ENCODE peak calls at places on chromosomes 5 and 9, in four cellular contexts. V is HCT116, Y is Panc1, A is K562. H is an unnamed sample.

GRCh38 chr5:372556-372910 is 51.0 kb downstream of the AHRR start:
- DNase-seq in V (no peak), Y (no peak), A (no peak), H (no peak)

GRCh38 chr5:82334085-82334680 is 56.0 kb upstream of the RPS23 start:
- DNase-seq in V (no peak), Y (no peak), A (no peak), H (no peak)

GRCh38 chr5:109242518-109242917 is 167.3 kb downstream of the PJA2 start:
- DNase-seq in V (no peak), Y (no peak), A (no peak), H (no peak)

GRCh38 chr9:91710148-91710547 is 239.9 kb downstream of the ROR2 start:
- DNase-seq in V (no peak), Y (no peak), A (no peak), H (no peak)

GRCh38 chr5:68426609-68427008 is 211.1 kb downstream of the PIK3R1 start:
- DNase-seq in V (no peak), Y (no peak), A (no peak), H (no peak)

GRCh38 chr5:38602641-38603040 is 46.2 kb upstream of the LIFR start:
- DNase-seq in V (no peak), Y (no peak), A (no peak), H (no peak)

GRCh38 chr5:132812949-132813598 is at the start of gene SOWAHA:
- DNase-seq in V (no peak), Y (no peak), A (no peak), H (no peak)

GRCh38 chr5:123813937-123814624 is 302.1 kb downstream of the CSNK1G3 start:
- DNase-seq in V (no peak), Y (peak; percentile 77), A (no peak), H (no peak)

GRCh38 chr9:21381752-21382339 is 3.4 kb downstream of the IFNA2 start:
- DNase-seq in V (no peak), Y (no peak), A (no peak), H (peak; percentile 36)

GRCh38 chr9:135308809-135309762 is 170.5 kb upstream of the PPP1R26 start:
- DNase-seq in V (no peak), Y (no peak), A (no peak), H (no peak)

GRCh38 chr5:151078490-151079262 is 2.2 kb downstream of the TNIP1 start:
- DNase-seq in V (no peak), Y (no peak), A (no peak), H (no peak)

GRCh38 chr5:172496671-172497371 is 42.5 kb upstream of the SH3PXD2B start:
- DNase-seq in V (no peak), Y (no peak), A (no peak), H (no peak)

GRCh38 chr5:34598177-34598794 is 57.8 kb upstream of the RAI14 start:
- DNase-seq in V (peak; percentile 35), Y (peak; percentile 83), A (no peak), H (no peak)

GRCh38 chr5:68861099-68861498 is 232.7 kb upstream of the SLC30A5 start:
- DNase-seq in V (no peak), Y (no peak), A (no peak), H (no peak)

GRCh38 chr5:131589510-131590348 is 45.3 kb downstream of the RAPGEF6 start:
- DNase-seq in V (peak; percentile 34), Y (no peak), A (peak; percentile 29), H (peak; percentile 60)

GRCh38 chr5:141149812-141150211 is at the start of gene PCDHB6:
- DNase-seq in V (no peak), Y (no peak), A (no peak), H (peak; percentile 56)

DNA sequence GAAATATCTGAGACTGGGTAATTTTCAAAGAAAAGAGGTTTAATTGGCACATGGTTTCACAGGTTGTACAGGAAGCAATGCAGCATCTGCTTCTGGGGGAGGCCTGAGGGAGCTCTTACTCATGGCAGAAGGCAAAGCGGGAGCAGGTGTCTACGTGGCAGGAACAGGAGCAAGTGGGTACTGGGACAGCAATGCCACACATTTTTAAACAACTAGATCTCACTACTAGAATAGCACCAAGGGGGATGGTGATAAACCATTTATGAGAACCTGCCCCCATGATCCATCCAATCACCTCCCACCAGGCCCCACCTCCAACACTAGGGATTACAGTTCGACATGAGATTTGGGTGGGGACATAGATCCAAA is 47.6 kb upstream of the HOMER1 start:
- DNase-seq in V (no peak), Y (no peak), A (no peak), H (no peak)
- TF ChIP-seq TCF7L2 in V (no peak), Y (no peak), A (no peak), H (no peak)

GRCh38 chr9:6216002-6216401 is 395 bp downstream of the IL33 start:
- DNase-seq in V (no peak), Y (no peak), A (no peak), H (no peak)

GRCh38 chr9:6218099-6218502 is 2.5 kb downstream of the IL33 start:
- DNase-seq in V (no peak), Y (no peak), A (no peak), H (no peak)

GRCh38 chr9:6215562-6215961 is at the start of gene IL33:
- DNase-seq in V (no peak), Y (no peak), A (no peak), H (no peak)

GRCh38 chr9:6214903-6215302 is 704 bp upstream of the IL33 start:
- DNase-seq in V (no peak), Y (no peak), A (no peak), H (no peak)

DNA sequence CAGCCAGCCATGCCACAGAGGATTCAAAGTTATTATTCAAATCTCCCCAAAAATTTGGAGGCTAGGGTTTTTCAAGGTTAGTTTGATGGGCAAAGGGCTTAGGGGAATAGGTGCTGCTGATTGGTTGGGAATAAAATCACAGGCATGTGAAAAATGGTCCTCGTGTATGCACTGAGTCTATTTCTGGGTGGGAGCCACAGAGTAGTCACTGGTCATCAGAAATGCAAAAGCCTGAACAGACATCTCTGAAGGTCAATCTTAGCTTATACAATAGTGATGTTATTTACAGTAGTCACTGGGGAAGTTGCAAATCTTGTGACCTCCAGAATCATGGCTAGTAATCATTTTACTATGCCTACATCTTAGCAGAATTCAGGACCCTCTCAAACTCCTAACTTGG is 1.3 kb downstream of the IL33 start:
- DNase-seq in V (no peak), Y (no peak), A (no peak), H (no peak)
- TF ChIP-seq REST in V (no peak), Y (no peak), A (no peak), H (no peak)

DNA sequence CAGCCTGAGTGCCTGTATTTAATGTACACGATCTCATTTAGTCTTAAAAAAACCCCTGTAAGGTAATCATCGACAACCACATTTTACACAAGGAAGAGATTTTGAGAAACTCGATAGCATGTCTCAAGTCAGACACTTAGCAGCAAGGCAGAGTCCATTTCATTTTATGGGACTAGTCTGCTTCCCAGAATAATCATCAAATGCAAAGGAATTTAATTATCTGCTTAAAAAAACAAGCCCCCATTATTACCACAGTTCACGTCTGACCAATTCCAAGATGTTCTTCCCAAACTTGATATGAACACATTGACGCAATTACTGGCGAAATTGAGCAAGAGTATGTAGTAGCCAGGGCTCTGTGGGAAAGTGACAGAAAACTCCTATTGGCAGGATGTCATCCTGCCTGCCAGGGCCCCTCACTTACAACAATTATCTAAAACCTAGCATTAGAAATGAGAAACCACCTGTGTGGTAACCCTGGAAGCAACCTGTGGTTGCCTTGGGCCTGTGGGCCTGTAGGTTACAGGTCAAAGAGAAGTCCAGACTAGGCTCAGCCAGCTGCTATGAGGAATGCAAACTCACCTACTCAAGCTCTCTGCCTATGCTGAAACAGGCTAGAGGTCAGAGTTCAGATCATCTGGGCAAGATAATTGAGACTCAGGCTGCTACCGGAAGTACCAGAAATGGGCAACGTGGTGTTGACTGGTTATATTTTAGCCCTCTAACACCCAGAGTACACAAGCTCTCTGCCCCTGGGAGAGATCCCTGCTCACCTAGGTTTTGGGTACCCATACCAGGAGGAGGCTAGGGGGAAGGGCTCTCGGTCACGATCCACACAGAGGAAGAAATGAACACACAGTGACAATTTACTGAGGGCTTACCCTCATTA is 1.6 kb downstream of the B4GALT1 start:
- DNase-seq in V (no peak), Y (no peak), A (peak; percentile 24), H (peak; percentile 95)
- TF ChIP-seq TCF7L2 in V (no peak), Y (no peak), A (no peak), H (no peak)

DNA sequence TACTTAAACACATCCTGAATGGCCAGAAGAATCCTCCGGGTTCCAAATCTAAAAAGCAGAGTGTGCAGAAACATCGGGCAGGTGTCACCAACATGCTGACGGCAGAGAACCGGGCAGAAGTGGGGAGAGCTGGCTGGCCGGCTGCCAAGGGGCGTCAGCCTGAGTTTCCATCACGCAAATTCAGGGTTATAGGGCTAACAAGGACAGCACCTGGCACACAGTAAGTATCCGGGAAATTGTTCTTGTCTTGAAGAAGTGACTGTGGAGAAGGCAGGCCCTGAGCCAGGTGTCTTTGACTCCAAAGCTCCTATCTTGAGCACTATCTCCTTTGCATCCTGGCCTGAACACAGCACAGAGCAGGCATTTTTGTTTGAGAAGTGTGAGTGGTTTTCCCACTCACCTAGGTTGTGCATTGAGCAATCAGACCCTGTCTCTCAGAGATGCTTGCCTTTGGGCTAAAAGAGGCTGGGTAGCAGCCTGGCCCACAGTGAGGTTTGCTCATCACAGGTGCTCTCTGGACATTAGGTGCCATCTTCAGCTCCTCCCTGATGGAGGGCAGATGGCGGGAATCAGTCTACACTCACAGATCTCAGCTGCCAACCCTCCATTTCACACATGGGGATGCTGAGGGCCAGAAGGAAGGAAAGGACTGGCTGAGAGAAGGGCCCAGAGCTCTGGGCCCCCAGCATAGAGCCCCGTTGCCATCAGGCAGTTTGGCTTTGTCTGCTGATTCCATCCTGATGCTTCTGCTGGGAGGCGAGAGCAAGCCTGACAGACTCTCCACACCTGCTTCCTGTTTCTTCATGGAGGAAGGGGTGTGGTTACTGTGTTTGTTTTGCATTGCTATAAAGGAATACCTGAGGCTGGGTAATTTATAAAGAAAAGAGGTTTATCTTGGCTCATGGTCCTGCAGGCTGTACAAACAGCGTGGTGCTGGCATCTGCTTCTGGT is 52.8 kb downstream of the WHRN start:
- DNase-seq in V (no peak), Y (no peak), A (no peak), H (no peak)
- TF ChIP-seq REST in V (no peak), Y (no peak), A (no peak), H (no peak)

GRCh38 chr5:159286420-159287035 is 23.4 kb downstream of the UBLCP1 start:
- DNase-seq in V (no peak), Y (no peak), A (no peak), H (peak; percentile 5)
- TF ChIP-seq TCF7L2 in V (no peak), Y (no peak), A (no peak), H (no peak)

GRCh38 chr5:84859056-84859455 is 474.4 kb upstream of the EDIL3 start:
- DNase-seq in V (no peak), Y (no peak), A (no peak), H (no peak)
- TF ChIP-seq REST in V (no peak), Y (no peak), A (no peak), H (no peak)

GRCh38 chr9:136983167-136983566 is 374 bp downstream of the LCNL1 start:
- DNase-seq in V (no peak), Y (no peak), A (no peak), H (no peak)

GRCh38 chr9:136982232-136983051 is at the start of gene LCNL1:
- DNase-seq in V (no peak), Y (no peak), A (no peak), H (no peak)

GRCh38 chr9:136979769-136980587 is 2.7 kb downstream of the PTGDS start:
- DNase-seq in V (no peak), Y (no peak), A (no peak), H (peak; percentile 59)

GRCh38 chr9:136980669-136981478 is 1.9 kb upstream of the LCNL1 start:
- DNase-seq in V (no peak), Y (no peak), A (no peak), H (no peak)

GRCh38 chr9:136981588-136982231 is 1.1 kb upstream of the LCNL1 start:
- DNase-seq in V (no peak), Y (no peak), A (no peak), H (peak; percentile 58)
- TF ChIP-seq TCF7L2 in V (no peak), Y (no peak), A (no peak), H (no peak)

H was measured in HepG2.